ENCODE peak calls at places on chromosomes 11 and 22, in six cellular contexts. H, J, S, L, U and G are unnamed samples.

GRCh38 chr11:66494935-66495334 is 14.7 kb downstream of the DPP3 start:
- DNase-seq in H (no peak), J (no peak), S (no peak), L (no peak), U (no peak), G (no peak)

GRCh38 chr11:119205080-119205479 is 1.1 kb upstream of the CBL start:
- DNase-seq in H (no peak), J (no peak), S (no peak), L (no peak), U (no peak), G (no peak)

GRCh38 chr11:134410766-134411165 is 1.3 kb downstream of the B3GAT1 start:
- DNase-seq in H (no peak), J (no peak), S (no peak), L (no peak), U (no peak), G (no peak)

GRCh38 chr11:118705111-118705741 is 25.8 kb upstream of the TREH start:
- DNase-seq in H (no peak), J (no peak), S (no peak), L (no peak), U (no peak), G (no peak)

GRCh38 chr11:121067026-121067425 is 34.0 kb upstream of the TECTA start:
- DNase-seq in H (no peak), J (no peak), S (no peak), L (no peak), U (no peak), G (no peak)

GRCh38 chr11:130634186-130634585 is 185.7 kb downstream of the ADAMTS15 start:
- DNase-seq in H (no peak), J (no peak), S (no peak), L (no peak), U (no peak), G (no peak)

GRCh38 chr11:8913961-8914660 is 3.1 kb downstream of the AKIP1 start:
- DNase-seq in H (no peak), J (peak), S (peak), L (no peak), U (no peak), G (peak)

GRCh38 chr11:41522391-41522790 is 62.9 kb upstream of the LRRC4C start:
- DNase-seq in H (no peak), J (no peak), S (no peak), L (no peak), U (no peak), G (no peak)

GRCh38 chr22:45353816-45354215 is 44.1 kb downstream of the FAM118A start:
- DNase-seq in H (no peak), J (no peak), S (no peak), L (no peak), U (no peak), G (no peak)

GRCh38 chr22:45334068-45334467 is 24.3 kb downstream of the FAM118A start:
- DNase-seq in H (no peak), J (no peak), S (no peak), L (no peak), U (no peak), G (no peak)

GRCh38 chr11:89491141-89491690 is at the start of gene NOX4:
- DNase-seq in H (no peak), J (peak), S (no peak), L (no peak), U (no peak), G (peak)

GRCh38 chr22:41780714-41781507 is 19.6 kb upstream of the CCDC134 start:
- DNase-seq in H (no peak), J (no peak), S (no peak), L (no peak), U (no peak), G (peak)

GRCh38 chr11:128695539-128696221 is 1.8 kb downstream of the FLI1 start:
- DNase-seq in H (no peak), J (no peak), S (no peak), L (no peak), U (no peak), G (peak)

GRCh38 chr11:132782102-132782501 is 750.2 kb downstream of the OPCML start:
- DNase-seq in H (no peak), J (no peak), S (no peak), L (peak), U (no peak), G (no peak)